ENCODE peak calls at places on chromosome 13, in four cellular contexts. N is ovary, Z is adrenal gland, G is breast epithelium. I is an unnamed sample. For H3K4me1, the result is how much of the 10 kb centered on the place peaks cover.

GRCh38 chr13:26379831-26380230 is 125.9 kb downstream of the CDK8 start:
- DNase-seq in Z (no peak), N (no peak), G (no peak), I (no peak)

GRCh38 chr13:102589291-102589822 is 7.4 kb upstream of the TPP2 start:
- DNase-seq in Z (no peak), N (no peak), G (no peak), I (no peak)

GRCh38 chr13:47241446-47241845 is 344.6 kb upstream of the HTR2A start:
- DNase-seq in Z (no peak), G (no peak), N (no peak), I (no peak)

GRCh38 chr13:91627952-91628739 is 229.7 kb downstream of the GPC5 start:
- DNase-seq in N (no peak), Z (no peak), G (no peak), I (no peak)

GRCh38 chr13:75726313-75726712 is 90.2 kb downstream of the LMO7 start:
- DNase-seq in Z (no peak), N (no peak), G (no peak), I (no peak)

GRCh38 chr13:104586010-104586746 is 1520.0 kb upstream of the SLC10A2 start:
- DNase-seq in N (no peak), G (no peak), Z (no peak), I (no peak)

GRCh38 chr13:99686157-99686572 is 184.9 kb downstream of the TM9SF2 start:
- DNase-seq in Z (peak), N (no peak), G (no peak), I (no peak)

GRCh38 chr13:30373727-30374126 is 48.6 kb upstream of the UBE2L5 start:
- DNase-seq in N (no peak), Z (no peak), G (no peak), I (no peak)

GRCh38 chr13:76972430-76972829 is 19.5 kb upstream of the CLN5 start:
- DNase-seq in Z (peak), G (no peak), N (peak), I (no peak)

GRCh38 chr13:28568286-28568685 is 73.4 kb upstream of the FLT1 start:
- DNase-seq in Z (peak), N (no peak), G (peak), I (peak)

GRCh38 chr13:44436589-44437337 is 63.1 kb downstream of the SERP2 start:
- DNase-seq in N (peak), Z (peak), G (peak), I (peak)
- TF ChIP-seq POLR2A in N (peak), Z (peak), G (peak), I (no peak)

GRCh38 chr13:113545455-113545930 is 39.1 kb upstream of the TFDP1 start:
- DNase-seq in N (no peak), G (peak), Z (no peak), I (no peak)
- TF ChIP-seq CTCF in N (no peak), G (no peak), Z (no peak), I (no peak)

DNA sequence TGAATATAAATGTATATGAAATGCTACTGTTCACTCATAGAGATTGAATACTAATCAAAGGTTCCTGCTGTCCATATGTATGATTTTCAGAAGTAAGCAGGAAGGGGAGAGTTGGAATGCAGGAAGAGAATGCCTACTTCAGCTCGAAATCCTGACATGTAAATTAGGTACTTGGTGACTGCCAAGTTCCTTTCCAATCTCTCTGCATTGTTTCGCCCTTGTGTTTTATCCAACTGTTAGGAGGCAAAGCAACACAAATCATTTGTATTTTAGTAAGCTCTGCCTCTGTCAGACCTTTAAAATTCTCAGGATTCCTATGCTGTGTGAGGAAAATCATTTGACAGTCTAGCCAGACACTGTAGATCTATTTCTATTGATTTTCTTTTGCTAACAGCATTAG is 9.0 kb downstream of the STARD13 start:
- DNase-seq in N (no peak), Z (no peak), G (no peak), I (no peak)
- H3K4me1 ChIP-seq in N (under half), Z (under half), G (under half), I (half or more)

DNA sequence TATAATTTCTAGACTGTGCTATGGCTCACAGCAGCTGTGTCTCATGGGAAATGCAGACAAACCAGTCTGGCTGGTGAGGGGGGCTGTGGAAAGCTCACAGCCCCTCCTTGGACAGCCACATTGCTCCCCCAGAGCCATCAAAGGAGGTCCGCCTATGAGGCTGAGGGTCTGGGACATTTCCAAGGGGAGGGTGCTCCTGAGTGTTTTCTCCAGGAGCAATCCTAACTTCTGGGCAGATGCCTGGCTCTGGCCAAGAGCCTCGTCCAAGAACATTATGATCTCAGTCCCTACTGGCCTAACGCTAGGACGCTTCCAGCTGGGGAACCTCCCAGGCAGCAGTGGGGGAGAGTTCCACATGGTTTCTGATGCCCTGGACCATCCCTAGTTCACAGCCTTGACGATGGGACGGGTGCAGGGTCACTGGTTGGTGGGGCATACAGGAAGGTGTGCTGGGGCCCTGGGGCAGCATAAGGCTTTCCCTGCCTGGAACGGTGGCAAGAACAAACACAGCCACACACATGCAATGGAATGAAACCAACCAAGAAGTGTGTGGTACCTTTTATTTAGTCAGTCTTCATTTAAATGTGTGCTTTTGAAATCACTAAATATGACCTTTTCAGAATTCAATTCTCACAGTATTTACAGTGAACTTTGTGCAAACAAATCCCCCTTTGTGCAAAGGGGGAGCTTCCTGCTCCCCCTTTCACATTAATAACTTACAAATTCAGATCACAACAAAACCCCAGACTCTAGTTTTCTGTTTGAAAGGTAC is 60.6 kb downstream of the CDADC1 start:
- DNase-seq in N (peak), G (peak), Z (peak), I (peak)
- TF ChIP-seq POLR2A in N (no peak), G (no peak), Z (no peak), I (no peak)

DNA sequence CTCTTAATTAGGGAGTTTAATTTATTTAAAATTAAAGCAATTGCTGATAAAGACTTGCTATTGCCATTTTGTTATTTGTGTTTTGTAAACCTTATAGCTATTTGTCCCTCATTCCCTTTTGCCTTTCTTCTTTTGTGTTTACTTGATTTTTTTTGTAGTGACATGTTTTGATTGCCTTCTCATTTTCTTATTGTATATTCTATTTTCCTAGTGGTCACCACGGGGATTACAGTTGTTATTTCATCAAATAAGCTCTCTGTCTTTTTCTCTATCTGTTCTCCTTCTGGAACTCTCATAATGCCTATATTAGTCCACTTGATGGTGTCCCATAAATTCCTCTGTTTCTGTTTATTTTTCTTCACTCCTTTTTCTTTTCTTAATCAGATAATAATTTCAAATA is 64.4 kb upstream of the FRY start:
- DNase-seq in Z (no peak), G (no peak), N (no peak), I (no peak)
- TF ChIP-seq CTCF in Z (no peak), G (no peak), N (no peak), I (no peak)

I was measured in stomach.